ENCODE peak calls at places on chromosomes 16 and 17, in seven cellular contexts. G is A549, B is GM23338, O is hepatocyte, P is fibroblast of pulmonary artery, C is HFF-Myc, A is testis. R is an unnamed sample.

GRCh38 chr17:33091271-33091670 is 99.6 kb downstream of the SPACA3 start:
- DNase-seq in C (no peak), P (no peak), G (no peak), A (no peak), O (no peak), B (no peak), R (no peak)

GRCh38 chr16:88472637-88473205 is 19.6 kb downstream of the ZFPM1 start:
- DNase-seq in C (no peak), G (no peak), B (no peak), A (no peak), P (no peak), O (no peak), R (no peak)

GRCh38 chr17:81741594-81742452 is 29.7 kb downstream of the SLC25A10 start:
- DNase-seq in G (no peak), C (no peak), P (peak), A (no peak), O (no peak), B (no peak), R (no peak)

GRCh38 chr17:1473841-1474240 is 17.8 kb upstream of the CRK start:
- DNase-seq in P (no peak), O (no peak), C (no peak), G (no peak), B (no peak), A (no peak), R (no peak)

GRCh38 chr17:12053552-12053951 is 32.9 kb downstream of the MAP2K4 start:
- DNase-seq in B (peak), A (no peak), G (no peak), P (no peak), O (no peak), C (no peak), R (no peak)

GRCh38 chr16:47887496-47887895 is 268.3 kb downstream of the ABCC12 start:
- DNase-seq in O (peak), P (peak), G (peak), C (no peak), B (peak), A (no peak), R (no peak)

GRCh38 chr16:30740364-30741251 is 7.6 kb upstream of the PHKG2 start:
- DNase-seq in O (peak), B (peak), P (peak), C (peak), G (peak), A (peak), R (peak)

GRCh38 chr16:67917852-67918236 is 13.8 kb downstream of the CTRL start:
- DNase-seq in C (peak), B (no peak), G (peak), A (no peak), O (peak), P (peak), R (no peak)

GRCh38 chr16:1614226-1615102 is 2.3 kb downstream of the CRAMP1 start:
- DNase-seq in B (peak), P (peak), A (no peak), G (no peak), O (peak), C (no peak), R (peak)

GRCh38 chr17:5022171-5022711 is 13.0 kb downstream of the SLC52A1 start:
- DNase-seq in O (no peak), P (no peak), A (no peak), G (no peak), C (no peak), B (no peak), R (no peak)

GRCh38 chr17:5024604-5025003 is 10.6 kb downstream of the SLC52A1 start:
- DNase-seq in G (no peak), C (no peak), A (no peak), B (no peak), O (no peak), P (no peak), R (no peak)

GRCh38 chr17:5020502-5021023 is 14.7 kb downstream of the SLC52A1 start:
- DNase-seq in B (no peak), O (no peak), A (no peak), P (no peak), G (no peak), C (no peak), R (no peak)

GRCh38 chr17:5023588-5024147 is 11.6 kb downstream of the SLC52A1 start:
- DNase-seq in A (no peak), P (no peak), G (no peak), C (no peak), O (no peak), B (no peak), R (no peak)

GRCh38 chr17:5019475-5019956 is 15.7 kb downstream of the SLC52A1 start:
- DNase-seq in C (no peak), B (peak), G (no peak), O (no peak), A (no peak), P (no peak), R (no peak)
- TF ChIP-seq CTCF in C (peak), B (peak), G (peak), O (no peak), A (no peak), P (no peak), R (no peak)

GRCh38 chr17:43832168-43832975 is 574 bp downstream of the MPP3 start:
- DNase-seq in P (peak), C (no peak), O (peak), A (peak), B (peak), G (peak), R (peak)
- TF ChIP-seq CTCF in P (no peak), C (no peak), O (no peak), A (no peak), B (no peak), G (no peak), R (no peak)

GRCh38 chr17:6279659-6280058 is 155.3 kb downstream of the AIPL1 start:
- DNase-seq in C (no peak), G (peak), O (peak), B (peak), A (no peak), P (no peak), R (peak)
- TF ChIP-seq CTCF in C (no peak), G (peak), O (peak), B (peak), A (no peak), P (no peak), R (peak)

DNA sequence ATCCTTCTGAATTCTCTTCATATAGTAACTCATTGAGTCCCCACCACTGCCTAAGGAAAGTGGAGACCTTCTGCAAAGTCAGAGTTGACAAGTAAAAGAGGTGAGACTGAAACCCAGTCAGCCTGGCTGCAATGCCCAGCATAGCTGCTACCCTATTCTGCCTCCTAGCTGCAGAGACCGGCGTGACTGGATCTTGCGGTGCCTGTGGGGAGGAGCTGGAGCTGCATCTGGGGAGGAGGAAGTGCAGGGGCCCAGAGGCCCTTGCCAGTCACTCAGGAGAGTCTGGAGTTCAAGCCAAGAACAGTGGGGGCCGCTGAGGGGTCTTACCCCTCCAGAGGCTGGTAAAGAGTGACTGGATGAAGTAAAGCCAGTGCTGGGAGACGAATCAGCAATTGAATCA is 35.0 kb upstream of the ZNF423 start:
- DNase-seq in B (peak), G (peak), A (peak), C (no peak), P (peak), O (peak), R (peak)
- TF ChIP-seq CTCF in B (peak), G (no peak), A (no peak), C (peak), P (peak), O (peak), R (peak)

R was measured in colonic mucosa.